ENCODE peak calls at places on chromosomes 16 and 17, in eight cellular contexts. I is astrocyte of the spinal cord; B is activated CD8-positive, alpha-beta memory T cell treated with anti-CD3 and anti-CD28 coated beads for 24 hours; U is NCI-H1092; M is HTR-8/SVneo; O is Peyer's patch; Z is thoracic aorta; L is H9. T is an unnamed sample.

GRCh38 chr17:78163881-78164747 is 4.3 kb upstream of the SYNGR2 start:
- DNase-seq in L (no peak), Z (no peak), U (no peak), O (no peak), M (no peak), I (no peak), B (no peak), T (no peak)

GRCh38 chr17:29140051-29140582 is 40.1 kb downstream of the MYO18A start:
- DNase-seq in U (no peak), I (peak), L (peak), M (no peak), Z (peak), O (peak), B (peak), T (peak)

GRCh38 chr17:17269926-17270773 is 10.9 kb downstream of the COPS3 start:
- DNase-seq in M (no peak), B (no peak), Z (no peak), L (peak), I (no peak), U (no peak), O (no peak), T (peak)

GRCh38 chr17:17870292-17870691 is 33.5 kb upstream of the SREBF1 start:
- DNase-seq in M (no peak), L (no peak), Z (no peak), U (no peak), B (no peak), I (no peak), O (no peak), T (peak)

GRCh38 chr17:21166599-21167265 is 40.0 kb downstream of the DHRS7B start:
- DNase-seq in L (no peak), O (no peak), M (no peak), U (no peak), B (no peak), Z (no peak), I (no peak), T (no peak)

GRCh38 chr16:12201216-12201615 is 224.7 kb downstream of the SNX29 start:
- DNase-seq in O (no peak), L (no peak), M (no peak), U (no peak), B (no peak), I (no peak), Z (no peak), T (no peak)

GRCh38 chr17:75315541-75316243 is 26.5 kb upstream of the SLC25A19 start:
- DNase-seq in I (no peak), B (no peak), M (no peak), O (no peak), U (no peak), L (no peak), Z (no peak), T (no peak)

GRCh38 chr17:31877911-31878702 is 19.1 kb upstream of the COPRS start:
- DNase-seq in O (no peak), M (no peak), L (no peak), Z (no peak), U (no peak), I (peak), B (peak), T (no peak)

GRCh38 chr16:87742781-87743490 is 22.9 kb downstream of the KLHDC4 start:
- DNase-seq in O (no peak), B (no peak), Z (no peak), I (no peak), L (no peak), M (no peak), U (no peak), T (no peak)

GRCh38 chr16:12228607-12229499 is 252.3 kb downstream of the SNX29 start:
- DNase-seq in U (peak), Z (no peak), M (peak), O (peak), L (peak), B (peak), I (peak), T (peak)

GRCh38 chr17:37147301-37147812 is 198.6 kb downstream of the AATF start:
- DNase-seq in M (no peak), Z (no peak), L (no peak), I (peak), B (no peak), O (no peak), U (no peak), T (no peak)

GRCh38 chr17:8192070-8192815 is 2.3 kb upstream of the BORCS6 start:
- DNase-seq in B (peak), U (no peak), Z (peak), O (peak), M (peak), L (peak), I (peak), T (peak)

GRCh38 chr17:65072577-65073178 is 16.1 kb upstream of the GNA13 start:
- DNase-seq in L (no peak), U (no peak), M (no peak), O (peak), Z (no peak), B (no peak), I (no peak), T (no peak)

GRCh38 chr17:70137451-70138230 is 31.7 kb upstream of the KCNJ2 start:
- DNase-seq in L (no peak), M (peak), B (no peak), O (peak), I (peak), U (no peak), Z (peak), T (peak)

T was measured in mesendoderm.